ENCODE peak calls at places on chromosomes 6 and 20, in four cellular contexts. One of them, this sample, is unnamed. For H3K9me3, the result is how much of the 10 kb centered on the place peaks cover.

GRCh38 chr20:17172826-17173420 is 53.9 kb upstream of the PCSK2 start:
- DNase-seq in HCT116: no peak
- DNase-seq in K562: no peak
- DNase-seq in HepG2: no peak
- DNase-seq in this sample: no peak

GRCh38 chr6:44373051-44373450 is 14.5 kb upstream of the CDC5L start:
- DNase-seq in K562: no peak
- DNase-seq in HCT116: no peak
- DNase-seq in HepG2: no peak
- DNase-seq in this sample: no peak

GRCh38 chr6:149854532-149854931 is 9.6 kb downstream of the LRP11 start:
- DNase-seq in HepG2: no peak
- DNase-seq in K562: no peak
- DNase-seq in HCT116: no peak
- DNase-seq in this sample: no peak

GRCh38 chr6:26576929-26577719 is 19.6 kb upstream of the ABT1 start:
- DNase-seq in HepG2: peak
- DNase-seq in K562: peak
- DNase-seq in HCT116: peak
- DNase-seq in this sample: peak

GRCh38 chr6:28922004-28922840 is 1.6 kb downstream of the TRIM27 start:
- DNase-seq in K562: peak
- DNase-seq in HCT116: peak
- DNase-seq in HepG2: peak
- DNase-seq in this sample: no peak

GRCh38 chr6:108133594-108134179 is 32.1 kb upstream of the NR2E1 start:
- DNase-seq in K562: peak
- DNase-seq in HepG2: peak
- DNase-seq in HCT116: peak
- DNase-seq in this sample: no peak

GRCh38 chr6:44661221-44661609 is 273.7 kb downstream of the CDC5L start:
- DNase-seq in HepG2: peak
- DNase-seq in HCT116: no peak
- DNase-seq in K562: no peak
- DNase-seq in this sample: no peak

GRCh38 chr6:26205161-26205624 is 118.0 kb downstream of the HFE start:
- DNase-seq in K562: peak
- DNase-seq in HCT116: peak
- DNase-seq in HepG2: peak
- DNase-seq in this sample: peak

GRCh38 chr20:34337982-34338756 is 24.9 kb upstream of the ITCH start:
- DNase-seq in HCT116: no peak
- DNase-seq in HepG2: no peak
- DNase-seq in K562: no peak
- DNase-seq in this sample: no peak

GRCh38 chr20:57399587-57400261 is 8.5 kb downstream of the RBM38 start:
- DNase-seq in HepG2: no peak
- DNase-seq in HCT116: no peak
- DNase-seq in K562: no peak
- DNase-seq in this sample: no peak

GRCh38 chr6:46025573-46025972 is 9.9 kb upstream of the CLIC5 start:
- DNase-seq in K562: no peak
- DNase-seq in HCT116: no peak
- DNase-seq in HepG2: no peak
- DNase-seq in this sample: no peak

GRCh38 chr6:139248911-139249310 is 42.9 kb downstream of the TXLNB start:
- DNase-seq in HepG2: no peak
- DNase-seq in K562: no peak
- DNase-seq in HCT116: no peak
- DNase-seq in this sample: no peak

GRCh38 chr6:139247618-139248017 is 44.2 kb downstream of the TXLNB start:
- DNase-seq in HCT116: no peak
- DNase-seq in K562: no peak
- DNase-seq in HepG2: no peak
- DNase-seq in this sample: no peak

GRCh38 chr6:139251377-139252017 is 40.3 kb downstream of the TXLNB start:
- DNase-seq in K562: no peak
- DNase-seq in HCT116: no peak
- DNase-seq in HepG2: no peak
- DNase-seq in this sample: no peak

GRCh38 chr6:139250296-139251274 is 41.2 kb downstream of the TXLNB start:
- DNase-seq in HepG2: peak
- DNase-seq in HCT116: peak
- DNase-seq in K562: peak
- DNase-seq in this sample: no peak

GRCh38 chr6:139249387-139249786 is 42.4 kb downstream of the TXLNB start:
- DNase-seq in K562: no peak
- DNase-seq in HCT116: no peak
- DNase-seq in HepG2: no peak
- DNase-seq in this sample: no peak
- TF ChIP-seq TCF7L2 in K562: no peak
- TF ChIP-seq TCF7L2 in HCT116: no peak
- TF ChIP-seq TCF7L2 in HepG2: no peak
- TF ChIP-seq TCF7L2 in this sample: no peak

DNA sequence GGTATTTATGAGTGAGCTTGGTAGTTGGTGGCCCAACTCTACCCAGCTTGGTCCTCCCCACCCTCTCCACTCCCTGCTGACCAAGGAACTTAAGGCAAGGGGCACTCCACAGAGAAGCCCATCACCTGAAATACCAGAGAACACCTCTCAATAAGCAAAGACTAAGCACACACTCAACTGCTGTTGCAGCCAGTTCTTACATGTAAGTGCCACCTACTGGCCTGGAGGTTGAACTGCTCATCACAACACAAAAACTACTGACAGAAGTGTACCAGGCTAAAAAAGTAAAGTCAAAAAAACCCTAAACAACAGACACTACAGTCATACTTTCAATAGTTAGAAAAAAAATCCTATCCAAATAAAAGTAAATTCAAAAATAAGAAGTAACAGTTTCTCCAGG is 146.2 kb downstream of the FAM83B start:
- DNase-seq in HCT116: no peak
- DNase-seq in HepG2: peak
- DNase-seq in K562: no peak
- DNase-seq in this sample: no peak
- TF ChIP-seq CTCF in HCT116: peak
- TF ChIP-seq CTCF in HepG2: peak
- TF ChIP-seq CTCF in K562: no peak
- TF ChIP-seq CTCF in this sample: peak

GRCh38 chr20:29298271-29298590 is 1959.2 kb upstream of the DEFB115 start:
- DNase-seq in K562: no peak
- DNase-seq in HepG2: no peak
- DNase-seq in HCT116: no peak
- DNase-seq in this sample: no peak
- H3K9me3 ChIP-seq in K562: under half
- H3K9me3 ChIP-seq in HepG2: half or more
- H3K9me3 ChIP-seq in HCT116: under half
- H3K9me3 ChIP-seq in this sample: under half

GRCh38 chr6:169723200-169723909 is 945 bp downstream of the PHF10 start:
- DNase-seq in HepG2: peak
- DNase-seq in HCT116: no peak
- DNase-seq in K562: peak
- DNase-seq in this sample: no peak
- TF ChIP-seq TCF7L2 in HepG2: no peak
- TF ChIP-seq TCF7L2 in HCT116: no peak
- TF ChIP-seq TCF7L2 in K562: no peak
- TF ChIP-seq TCF7L2 in this sample: no peak

DNA sequence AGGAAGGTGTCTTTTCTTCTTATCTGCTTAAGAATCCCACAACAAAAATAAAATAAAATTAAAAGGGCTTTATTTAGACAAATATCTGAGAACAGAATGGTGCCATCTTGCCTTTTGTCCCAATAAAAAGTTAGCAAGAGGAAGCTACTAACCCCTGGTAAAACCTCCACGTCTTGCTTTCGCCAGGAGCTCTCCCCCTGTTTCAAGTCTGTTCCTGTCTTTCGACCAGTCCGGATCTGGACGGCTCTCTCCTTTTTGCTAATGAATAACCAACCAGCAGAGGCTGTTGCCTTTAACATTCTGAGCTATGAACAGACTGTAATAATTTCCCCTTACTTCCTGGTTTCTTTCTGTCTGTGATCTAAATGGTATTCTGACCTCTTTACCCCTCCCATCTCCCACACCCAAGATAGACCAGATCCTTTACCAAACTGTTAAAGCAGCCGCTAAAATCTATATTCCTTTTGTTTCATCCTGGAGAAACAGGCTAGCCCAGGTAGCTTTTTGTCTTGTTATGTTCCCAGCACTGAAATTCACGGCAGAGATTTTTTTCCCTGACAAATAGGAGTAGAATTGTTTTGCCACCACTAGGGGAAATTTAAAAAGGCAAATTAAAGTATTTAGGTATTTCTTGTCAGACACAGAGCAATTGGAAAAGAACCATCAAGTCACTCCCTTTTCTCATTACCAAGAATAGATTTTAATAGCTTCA is at the start of gene FRK:
- DNase-seq in HepG2: peak
- DNase-seq in K562: no peak
- DNase-seq in HCT116: peak
- DNase-seq in this sample: no peak
- TF ChIP-seq CTCF in HepG2: no peak
- TF ChIP-seq CTCF in K562: peak
- TF ChIP-seq CTCF in HCT116: peak
- TF ChIP-seq CTCF in this sample: peak

This sample was measured in Panc1.